ENCODE peak calls at places on chromosomes 16 and 17, in seven cellular contexts. X, U, G, J, I, H and S are unnamed samples.

GRCh38 chr17:54172654-54173316 is 350.1 kb downstream of the KIF2B start:
- DNase-seq in X (peak; percentile 45), U (no peak), G (no peak), J (peak; percentile 44), I (no peak), H (peak; percentile 78), S (no peak)

GRCh38 chr17:20611314-20611713 is 31.8 kb downstream of the CDRT15L2 start:
- DNase-seq in X (no peak), U (no peak), G (no peak), J (no peak), I (no peak), H (peak; percentile 68), S (no peak)

GRCh38 chr17:57395721-57396321 is 139.5 kb downstream of the MSI2 start:
- DNase-seq in X (no peak), U (no peak), G (no peak), J (no peak), I (no peak), H (no peak), S (no peak)

GRCh38 chr17:14427914-14428639 is 127.2 kb downstream of the HS3ST3B1 start:
- DNase-seq in X (no peak), U (peak; percentile 73), G (no peak), J (no peak), I (no peak), H (no peak), S (no peak)

GRCh38 chr16:15576960-15577958 is 65.7 kb downstream of the MARF1 start:
- DNase-seq in X (no peak), U (no peak), G (peak; percentile 50), J (no peak), I (no peak), H (no peak), S (no peak)

GRCh38 chr16:57998484-57998883 is 2.0 kb downstream of the ZNF319 start:
- DNase-seq in X (no peak), U (peak; percentile 40), G (peak; percentile 46), J (no peak), I (peak; percentile 46), H (peak; percentile 86), S (no peak)

GRCh38 chr17:69801368-69801767 is 273.7 kb upstream of the KCNJ16 start:
- DNase-seq in X (no peak), U (no peak), G (no peak), J (no peak), I (no peak), H (no peak), S (no peak)

GRCh38 chr17:76593338-76593737 is 7.7 kb upstream of the ST6GALNAC2 start:
- DNase-seq in X (no peak), U (no peak), G (no peak), J (no peak), I (no peak), H (no peak), S (no peak)

GRCh38 chr17:59863607-59864006 is 29.1 kb downstream of the TUBD1 start:
- DNase-seq in X (no peak), U (no peak), G (peak; percentile 41), J (no peak), I (no peak), H (no peak), S (no peak)

DNA sequence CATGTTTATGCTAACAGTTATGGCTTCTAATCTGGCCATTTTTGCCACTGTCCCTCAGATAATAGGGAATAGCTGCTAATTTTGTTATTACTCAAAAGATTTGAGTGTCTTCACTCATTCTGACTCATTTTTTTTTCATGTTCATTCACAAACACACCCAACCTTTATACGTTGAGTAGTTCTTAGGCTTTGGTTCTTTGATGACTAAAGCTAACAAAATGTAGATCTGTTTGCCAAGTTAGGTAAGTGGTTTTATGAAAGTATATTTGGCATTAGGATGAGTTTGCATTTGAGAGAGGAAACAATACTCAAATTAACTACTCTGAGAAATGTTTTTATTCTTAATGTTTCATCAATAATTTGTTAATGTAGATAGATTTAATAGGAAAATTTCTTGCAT is 3.7 kb downstream of the MAP2K4 start:
- DNase-seq in X (no peak), U (no peak), G (no peak), J (no peak), I (no peak), H (no peak), S (no peak)
- H3K4me1 ChIP-seq in X (peaks cover 20% of the 10 kb centered on the region), U (no peaks in the 10 kb centered on the region), G (peaks cover 47% of the 10 kb centered on the region), J (peaks cover 56% of the 10 kb centered on the region), I (peaks cover 77% of the 10 kb centered on the region), H (peaks cover 19% of the 10 kb centered on the region), S (peaks cover 16% of the 10 kb centered on the region)

GRCh38 chr16:11328172-11329079 is 16.8 kb upstream of the RMI2 start:
- DNase-seq in X (peak; percentile 96), U (peak; percentile 84), G (peak; percentile 62), J (peak; percentile 37), I (peak; percentile 70), H (peak; percentile 95), S (peak; percentile 89)
- H3K4me3 ChIP-seq in X (peak overlapping the region; percentile 26), U (no peak overlapping the region), G (peak overlapping the region; percentile 6), J (no peak overlapping the region), I (no peak overlapping the region), H (peak overlapping the region; percentile 30), S (no peak overlapping the region)

DNA sequence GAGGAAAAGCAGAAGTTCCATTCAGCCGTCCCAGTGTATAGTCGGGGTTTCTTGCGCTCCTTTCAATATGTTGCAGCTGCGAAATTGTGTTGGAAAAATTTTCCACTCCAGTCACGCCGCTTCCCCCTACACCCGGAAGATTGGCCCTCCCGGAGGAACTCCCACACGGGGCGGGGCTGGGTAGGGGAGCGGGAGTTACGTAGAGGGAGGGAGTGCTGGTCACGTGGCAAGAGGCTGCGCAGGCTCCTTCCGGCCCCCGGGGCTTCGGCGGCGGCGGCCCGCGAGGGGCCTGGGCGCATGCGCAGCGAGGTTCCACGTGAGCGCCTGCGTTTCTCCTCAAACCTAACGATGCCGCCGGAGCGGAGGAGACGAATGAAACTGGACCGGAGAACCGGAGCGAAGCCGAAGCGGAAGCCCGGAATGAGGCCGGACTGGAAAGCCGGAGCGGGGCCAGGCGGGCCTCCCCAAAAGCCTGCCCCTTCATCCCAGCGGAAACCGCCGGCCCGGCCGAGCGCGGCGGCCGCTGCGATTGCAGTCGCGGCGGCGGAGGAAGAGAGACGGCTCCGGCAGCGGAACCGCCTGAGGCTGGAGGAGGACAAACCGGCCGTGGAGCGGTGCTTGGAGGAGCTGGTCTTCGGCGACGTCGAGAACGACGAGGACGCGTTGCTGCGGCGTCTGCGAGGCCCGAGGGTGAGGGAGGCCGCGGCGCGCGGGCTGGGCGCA is at the start of gene UTP18:
- DNase-seq in X (peak; percentile 99), U (peak; percentile 92), G (peak; percentile 97), J (peak; percentile 97), I (peak; percentile 97), H (peak; percentile 99), S (peak; percentile 96)
- H3K27ac ChIP-seq in X (peak within 1 kb of the TSS; percentile 100), U (peak within 1 kb of the TSS; percentile 97), G (peak within 1 kb of the TSS; percentile 96), J (peak within 1 kb of the TSS; percentile 95), I (peak within 1 kb of the TSS; percentile 98), H (peak within 1 kb of the TSS; percentile 99), S (peak within 1 kb of the TSS; percentile 98)

GRCh38 chr17:67438669-67439068 is 61.6 kb downstream of the PITPNC1 start:
- DNase-seq in X (no peak), U (no peak), G (no peak), J (peak; percentile 73), I (no peak), H (no peak), S (no peak)
- H3K4me1 ChIP-seq in X (peaks cover 29% of the 10 kb centered on the region), U (no peaks in the 10 kb centered on the region), G (no peaks in the 10 kb centered on the region), J (peaks cover 19% of the 10 kb centered on the region), I (peaks cover 94% of the 10 kb centered on the region), H (no peaks in the 10 kb centered on the region), S (no peaks in the 10 kb centered on the region)

DNA sequence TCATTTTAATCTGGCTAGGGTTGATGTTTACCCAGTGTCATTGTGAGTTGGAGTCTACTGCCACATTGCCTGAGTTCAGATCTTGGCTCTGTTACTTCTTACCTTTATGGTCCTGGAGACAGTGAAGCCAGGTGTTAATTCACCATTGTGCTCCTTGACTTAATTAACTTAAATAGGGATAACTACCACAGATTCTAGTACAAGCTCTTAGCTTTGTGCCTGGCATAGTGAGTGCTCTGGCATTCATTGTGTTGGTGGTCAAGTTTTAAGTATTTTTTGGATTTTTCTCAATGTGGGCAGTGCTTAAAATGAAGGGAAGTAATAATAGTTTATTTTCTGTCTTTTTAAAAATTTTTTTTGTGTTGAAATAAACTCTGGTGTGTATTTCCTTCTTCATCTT is 4.6 kb downstream of the HAPSTR1 start:
- DNase-seq in X (no peak), U (no peak), G (no peak), J (no peak), I (no peak), H (no peak), S (no peak)
- H3K4me3 ChIP-seq in X (peak overlapping the region; percentile 70), U (no peak overlapping the region), G (peak overlapping the region; percentile 86), J (no peak overlapping the region), I (peak overlapping the region; percentile 94), H (peak overlapping the region; percentile 88), S (no peak overlapping the region)